ENCODE peak calls at places on chromosomes 4 and X, in nine cellular contexts. H, V, S, D, Z, C, M, I and J are unnamed samples.
A peak's percentile ranks its signal among the peaks of the same experiment; 100 is the strongest.

GRCh38 chr4:150379454-150379853 is 202.5 kb upstream of the MAB21L2 start:
- DNase-seq in S (no peak), C (no peak), D (no peak), I (no peak), V (no peak), M (no peak), H (peak; percentile 76), Z (peak; percentile 51), J (no peak)

GRCh38 chr4:29278580-29278979 is 1441.6 kb upstream of the PCDH7 start:
- DNase-seq in I (no peak), C (no peak), V (no peak), H (peak; percentile 81), M (no peak), Z (peak; percentile 53), S (no peak), D (no peak), J (no peak)

GRCh38 chrX:30615229-30615628 is 37.7 kb upstream of the TASL start:
- DNase-seq in H (no peak), D (no peak), S (no peak), C (no peak), V (no peak), I (no peak), M (no peak), Z (peak; percentile 24), J (no peak)

GRCh38 chr4:189090174-189090814 is 850.4 kb upstream of the FRG1 start:
- DNase-seq in I (no peak), V (no peak), H (no peak), M (peak; percentile 66), D (no peak), S (no peak), C (no peak), Z (no peak), J (no peak)

GRCh38 chrX:78769933-78770332 is 22.4 kb downstream of the LPAR4 start:
- DNase-seq in I (no peak), Z (no peak), C (no peak), V (no peak), H (no peak), M (peak; percentile 80), S (no peak), D (no peak), J (no peak)

GRCh38 chr4:71107732-71108131 is 114.3 kb downstream of the DCK start:
- DNase-seq in M (no peak), H (no peak), D (no peak), V (no peak), Z (no peak), C (no peak), I (no peak), S (no peak), J (no peak)

GRCh38 chr4:121989715-121990114 is 37.9 kb upstream of the TRPC3 start:
- DNase-seq in Z (peak; percentile 51), M (peak; percentile 28), D (no peak), I (no peak), S (no peak), V (no peak), H (peak; percentile 24), C (no peak), J (no peak)

GRCh38 chrX:130523460-130524394 is 121.9 kb downstream of the RBMX2 start:
- DNase-seq in D (peak; percentile 82), S (no peak), I (no peak), M (peak; percentile 8), H (peak; percentile 15), Z (peak; percentile 2), C (no peak), V (peak; percentile 16), J (no peak)

GRCh38 chr4:182925298-182925738 is 8.1 kb upstream of the DCTD start:
- DNase-seq in Z (peak; percentile 82), I (no peak), M (peak; percentile 83), S (no peak), D (peak; percentile 94), H (peak; percentile 69), V (peak; percentile 31), C (no peak), J (peak; percentile 50)

GRCh38 chr4:10033191-10033881 is 12.0 kb upstream of the SLC2A9 start:
- DNase-seq in I (no peak), D (no peak), V (no peak), H (peak; percentile 28), M (no peak), S (no peak), C (peak; percentile 70), Z (peak; percentile 85), J (no peak)

GRCh38 chrX:48972214-48973164 is 845 bp upstream of the KCND1 start:
- DNase-seq in H (peak; percentile 46), C (no peak), M (peak; percentile 58), Z (peak; percentile 44), D (peak; percentile 63), I (no peak), V (peak; percentile 30), S (no peak), J (no peak)

GRCh38 chr4:24513718-24514117 is 70.6 kb downstream of the DHX15 start:
- DNase-seq in I (no peak), S (no peak), C (no peak), M (no peak), H (no peak), D (no peak), Z (no peak), V (no peak), J (no peak)

GRCh38 chr4:24515698-24516097 is 68.7 kb downstream of the DHX15 start:
- DNase-seq in Z (no peak), V (no peak), M (no peak), D (no peak), S (no peak), C (no peak), I (no peak), H (no peak), J (no peak)

GRCh38 chr4:24516926-24517325 is 67.4 kb downstream of the DHX15 start:
- DNase-seq in H (no peak), S (no peak), I (no peak), D (no peak), Z (no peak), C (no peak), V (no peak), M (no peak), J (no peak)

GRCh38 chr4:24517676-24518075 is 66.7 kb downstream of the DHX15 start:
- DNase-seq in H (no peak), V (no peak), D (no peak), S (no peak), I (no peak), C (no peak), M (no peak), Z (no peak), J (no peak)

DNA sequence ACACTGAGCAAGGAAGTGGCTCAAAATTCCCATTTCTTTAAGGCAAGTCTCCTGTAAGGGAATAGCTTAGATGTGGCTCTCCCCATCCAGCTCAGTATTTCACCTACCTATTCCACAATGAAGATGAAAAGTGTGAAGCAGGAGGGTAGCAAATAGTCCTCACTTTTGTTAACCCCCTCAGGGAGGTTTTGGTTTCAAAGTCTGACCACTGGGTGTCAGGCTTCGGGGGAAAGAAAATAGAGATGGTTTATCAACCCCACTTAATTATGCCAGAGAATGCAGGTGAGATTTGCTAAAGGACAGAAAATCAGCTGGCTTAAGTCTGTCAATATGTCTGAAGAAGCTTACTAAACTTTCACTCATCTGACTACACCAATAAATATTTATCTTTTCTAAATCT is 69.5 kb downstream of the DHX15 start:
- DNase-seq in V (no peak), D (no peak), H (no peak), S (no peak), C (no peak), M (no peak), I (no peak), Z (no peak), J (no peak)
- TF ChIP-seq CTCF in V (no peak), D (peak; percentile 14), H (no peak), S (no peak), C (no peak), M (peak; percentile 36), I (no peak), Z (peak; percentile 41), J (no peak)

GRCh38 chr4:102826890-102827673 is at the start of gene UBE2D3:
- DNase-seq in D (peak; percentile 98), I (peak; percentile 98), V (peak; percentile 97), Z (peak; percentile 98), H (peak; percentile 92), S (peak; percentile 96), M (peak; percentile 96), C (peak; percentile 96), J (peak; percentile 94)
- TF ChIP-seq CTCF in D (peak; percentile 26), I (no peak), V (no peak), Z (peak; percentile 18), H (peak; percentile 15), S (no peak), M (no peak), C (no peak), J (no peak)

DNA sequence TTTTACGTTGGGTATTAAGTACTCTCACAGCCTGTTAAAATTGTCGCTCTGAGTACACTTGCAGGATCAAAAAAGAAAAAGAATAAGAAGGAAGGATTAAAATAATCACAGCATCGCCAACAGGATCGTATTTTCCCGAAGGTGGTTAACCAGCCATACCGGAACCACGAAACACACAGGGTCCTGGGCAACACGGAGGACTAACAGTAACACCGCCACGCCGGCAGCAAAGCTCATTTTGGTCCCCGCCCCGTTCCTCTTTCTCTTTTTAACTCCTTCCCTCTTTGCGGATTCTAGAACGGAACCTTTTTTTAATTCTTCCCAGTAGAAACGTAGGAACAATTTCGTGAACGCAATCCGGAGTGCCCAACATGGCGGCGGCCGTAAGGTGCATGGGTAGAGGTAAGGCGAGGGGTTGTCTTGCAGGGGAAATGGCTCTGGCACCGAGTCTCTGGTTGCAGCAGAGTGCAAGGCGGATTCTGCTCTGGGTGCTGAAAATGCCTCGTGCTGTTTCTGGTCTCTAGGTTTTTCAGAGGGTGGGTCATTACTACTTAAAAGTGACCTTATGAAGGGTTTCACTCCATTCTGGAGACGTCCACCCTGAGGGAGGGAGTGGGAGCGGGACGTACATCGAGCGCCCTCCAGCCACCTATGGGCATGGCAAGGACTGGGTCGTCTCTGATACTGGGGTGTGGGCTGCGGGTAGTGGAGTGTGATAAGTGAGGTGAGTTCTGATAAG is at the start of gene MRPL1:
- DNase-seq in I (peak; percentile 91), S (peak; percentile 87), M (peak; percentile 90), H (peak; percentile 97), D (peak; percentile 88), C (peak; percentile 90), V (peak; percentile 88), Z (peak; percentile 94), J (peak; percentile 72)
- TF ChIP-seq CTCF in I (no peak), S (no peak), M (no peak), H (no peak), D (peak; percentile 17), C (no peak), V (peak; percentile 7), Z (no peak), J (no peak)

GRCh38 chrX:154372612-154373022 is 1.8 kb downstream of the FLNA start:
- DNase-seq in D (no peak), H (no peak), C (no peak), M (no peak), S (no peak), V (no peak), Z (peak; percentile 63), I (no peak), J (no peak)

GRCh38 chrX:154374361-154375155 is at the start of gene FLNA:
- DNase-seq in D (peak; percentile 80), H (no peak), S (no peak), I (no peak), V (peak; percentile 71), Z (peak; percentile 49), M (peak; percentile 73), C (peak; percentile 87), J (peak; percentile 35)

GRCh38 chrX:154375156-154375504 is 696 bp upstream of the FLNA start:
- DNase-seq in M (no peak), Z (no peak), H (no peak), I (no peak), S (no peak), C (no peak), V (no peak), D (no peak), J (no peak)

GRCh38 chrX:154371771-154372300 is 2.6 kb downstream of the FLNA start:
- DNase-seq in C (no peak), D (no peak), I (no peak), Z (no peak), S (no peak), H (no peak), M (peak; percentile 33), V (peak; percentile 67), J (no peak)

GRCh38 chrX:154373340-154374306 is 811 bp downstream of the FLNA start:
- DNase-seq in M (peak; percentile 65), V (peak; percentile 68), Z (peak; percentile 76), D (peak; percentile 81), H (peak; percentile 70), C (no peak), I (peak; percentile 87), S (peak; percentile 74), J (no peak)
- TF ChIP-seq CTCF in M (peak; percentile 67), V (peak; percentile 57), Z (peak; percentile 55), D (peak; percentile 77), H (peak; percentile 55), C (peak; percentile 53), I (peak; percentile 33), S (peak; percentile 27), J (no peak)